ENCODE peak calls at places on chromosome 21, in six cellular contexts. Y is fibroblast of lung, R is PC-3, O is neural progenitor cell, M is DND-41, Z is PC-9. V is an unnamed sample. For H3K36me3, the result is how much of the 10 kb centered on the place peaks cover.

GRCh38 chr21:42238185-42238934 is 19.4 kb downstream of the ABCG1 start:
- DNase-seq in O (no peak), Y (no peak), R (no peak), Z (peak), M (peak), V (no peak)

GRCh38 chr21:17930102-17930501 is 110.9 kb upstream of the C21orf91 start:
- DNase-seq in Z (no peak), O (peak), R (no peak), M (no peak), Y (no peak), V (no peak)

GRCh38 chr21:19908386-19908785 is 1089.8 kb upstream of the NCAM2 start:
- DNase-seq in Y (no peak), R (no peak), Z (no peak), O (no peak), M (no peak), V (no peak)

GRCh38 chr21:42855937-42856335 is 23.4 kb downstream of the WDR4 start:
- DNase-seq in M (no peak), Z (no peak), Y (no peak), O (no peak), R (no peak), V (no peak)

GRCh38 chr21:25934771-25935224 is 200.0 kb downstream of the GABPA start:
- DNase-seq in Y (peak), O (no peak), M (no peak), Z (peak), R (peak), V (no peak)

GRCh38 chr21:42558846-42559245 is 45.2 kb downstream of the SLC37A1 start:
- DNase-seq in Z (no peak), Y (no peak), O (no peak), R (no peak), M (no peak), V (no peak)

GRCh38 chr21:42233067-42233981 is 14.4 kb downstream of the ABCG1 start:
- DNase-seq in O (no peak), Z (peak), M (peak), Y (no peak), R (peak), V (no peak)

GRCh38 chr21:40422851-40423635 is 423.9 kb downstream of the DSCAM start:
- DNase-seq in Z (no peak), R (no peak), O (no peak), Y (no peak), M (no peak), V (no peak)

GRCh38 chr21:14554948-14555347 is 8.8 kb upstream of the SAMSN1 start:
- DNase-seq in Z (no peak), O (no peak), M (peak), R (peak), Y (no peak), V (no peak)

GRCh38 chr21:42159560-42160110 is 59.3 kb upstream of the ABCG1 start:
- DNase-seq in Z (no peak), M (peak), R (no peak), O (no peak), Y (no peak), V (no peak)

GRCh38 chr21:28431022-28431421 is 561.7 kb downstream of the LTN1 start:
- DNase-seq in Z (no peak), M (no peak), R (peak), O (no peak), Y (peak), V (no peak)

GRCh38 chr21:14677023-14677422 is 130.9 kb upstream of the SAMSN1 start:
- DNase-seq in M (no peak), Z (no peak), R (no peak), Y (no peak), O (no peak), V (no peak)

GRCh38 chr21:42353623-42354022 is 2.8 kb upstream of the TFF2 start:
- DNase-seq in O (no peak), R (no peak), M (no peak), Y (no peak), Z (no peak), V (no peak)

GRCh38 chr21:25360593-25360992 is 246.7 kb downstream of the MRPL39 start:
- DNase-seq in O (no peak), M (no peak), Y (no peak), R (peak), Z (no peak), V (no peak)

GRCh38 chr21:35095859-35096291 is 46.8 kb upstream of the RUNX1 start:
- DNase-seq in M (no peak), R (no peak), O (no peak), Z (no peak), Y (peak), V (no peak)

GRCh38 chr21:23725576-23725975 is 1881.7 kb downstream of the MRPL39 start:
- DNase-seq in Z (no peak), O (no peak), R (peak), Y (no peak), M (no peak), V (no peak)

GRCh38 chr21:30240661-30241060 is 24.8 kb upstream of the CLDN8 start:
- DNase-seq in Z (peak), O (no peak), Y (no peak), M (no peak), R (no peak), V (no peak)

GRCh38 chr21:23968722-23969647 is 1638.3 kb downstream of the MRPL39 start:
- DNase-seq in R (peak), Y (peak), O (peak), M (peak), Z (no peak), V (peak)

GRCh38 chr21:17783816-17784598 is 35.1 kb downstream of the C21orf91 start:
- DNase-seq in R (no peak), Z (no peak), O (no peak), Y (no peak), M (no peak), V (no peak)

GRCh38 chr21:18155508-18156193 is 89.0 kb upstream of the CHODL start:
- DNase-seq in R (peak), Z (no peak), O (peak), M (no peak), Y (peak), V (peak)

GRCh38 chr21:25691931-25692330 is 42.8 kb downstream of the ATP5PF start:
- DNase-seq in O (no peak), M (no peak), Z (no peak), R (no peak), Y (no peak), V (no peak)

GRCh38 chr21:29347274-29347681 is 48.6 kb downstream of the BACH1 start:
- DNase-seq in M (no peak), Y (no peak), R (no peak), O (no peak), Z (no peak), V (no peak)

GRCh38 chr21:36695671-36696389 is 3.1 kb upstream of the SIM2 start:
- DNase-seq in Y (no peak), M (no peak), O (peak), Z (no peak), R (no peak), V (no peak)

GRCh38 chr21:35963920-35964451 is 96.3 kb downstream of the SETD4 start:
- DNase-seq in Y (no peak), O (peak), R (no peak), M (peak), Z (no peak), V (peak)

GRCh38 chr21:43654806-43655489 is 4.3 kb downstream of the HSF2BP start:
- DNase-seq in Y (peak), O (no peak), Z (peak), R (peak), M (no peak), V (no peak)

GRCh38 chr21:34243562-34243961 is 120.2 kb upstream of the KCNE2 start:
- DNase-seq in Y (peak), M (peak), O (peak), R (peak), Z (no peak), V (peak)

GRCh38 chr21:29299046-29299905 is 554 bp downstream of the BACH1 start:
- DNase-seq in R (peak), O (peak), M (peak), Y (peak), Z (no peak), V (no peak)

GRCh38 chr21:34986561-34987533 is 62.3 kb downstream of the RUNX1 start:
- DNase-seq in M (no peak), Y (peak), Z (no peak), O (peak), R (peak), V (no peak)

GRCh38 chr21:35386491-35387079 is 337.5 kb upstream of the RUNX1 start:
- DNase-seq in Z (no peak), R (no peak), Y (no peak), O (no peak), M (no peak), V (no peak)

GRCh38 chr21:41186763-41187536 is 19.0 kb downstream of the BACE2 start:
- DNase-seq in O (no peak), Z (no peak), M (no peak), Y (no peak), R (no peak), V (no peak)

GRCh38 chr21:42360317-42360716 is 6.0 kb downstream of the TFF1 start:
- DNase-seq in M (peak), Y (no peak), Z (no peak), R (peak), O (no peak), V (no peak)

GRCh38 chr21:29656504-29657227 is 283.1 kb downstream of the GRIK1 start:
- DNase-seq in R (peak), O (no peak), Z (peak), M (no peak), Y (peak), V (no peak)

GRCh38 chr21:25979845-25980433 is 190.6 kb downstream of the APP start:
- DNase-seq in Y (no peak), O (no peak), R (no peak), Z (no peak), M (no peak), V (no peak)

GRCh38 chr21:31874817-31875216 is 2.0 kb downstream of the HUNK start:
- DNase-seq in O (peak), R (no peak), Z (no peak), Y (no peak), M (no peak), V (no peak)
- TF ChIP-seq EZH2 in O (no peak), R (no peak), Z (no peak), Y (peak), M (no peak), V (no peak)

DNA sequence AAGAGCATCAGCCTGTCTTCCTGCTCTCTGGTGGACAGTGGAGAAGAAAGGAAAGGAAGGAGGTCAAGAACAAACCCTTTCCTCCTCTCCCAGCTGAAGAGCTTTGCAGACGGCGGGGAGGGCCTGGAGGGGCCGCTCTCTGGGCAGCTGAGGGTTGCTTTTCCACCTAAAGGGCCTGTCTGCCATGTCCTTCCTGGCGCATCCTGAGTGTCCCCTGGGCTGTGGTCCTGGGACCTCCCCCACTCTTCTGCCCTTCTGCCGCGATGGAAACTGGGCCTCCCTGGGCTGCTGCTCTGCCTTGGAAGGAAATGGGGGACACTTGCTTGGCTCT is 107.0 kb downstream of the ETS2 start:
- DNase-seq in Y (no peak), M (no peak), Z (no peak), R (no peak), O (no peak), V (no peak)
- H3K27ac ChIP-seq in Y (peak), M (no peak), Z (peak), R (peak), O (no peak), V (no peak)

DNA sequence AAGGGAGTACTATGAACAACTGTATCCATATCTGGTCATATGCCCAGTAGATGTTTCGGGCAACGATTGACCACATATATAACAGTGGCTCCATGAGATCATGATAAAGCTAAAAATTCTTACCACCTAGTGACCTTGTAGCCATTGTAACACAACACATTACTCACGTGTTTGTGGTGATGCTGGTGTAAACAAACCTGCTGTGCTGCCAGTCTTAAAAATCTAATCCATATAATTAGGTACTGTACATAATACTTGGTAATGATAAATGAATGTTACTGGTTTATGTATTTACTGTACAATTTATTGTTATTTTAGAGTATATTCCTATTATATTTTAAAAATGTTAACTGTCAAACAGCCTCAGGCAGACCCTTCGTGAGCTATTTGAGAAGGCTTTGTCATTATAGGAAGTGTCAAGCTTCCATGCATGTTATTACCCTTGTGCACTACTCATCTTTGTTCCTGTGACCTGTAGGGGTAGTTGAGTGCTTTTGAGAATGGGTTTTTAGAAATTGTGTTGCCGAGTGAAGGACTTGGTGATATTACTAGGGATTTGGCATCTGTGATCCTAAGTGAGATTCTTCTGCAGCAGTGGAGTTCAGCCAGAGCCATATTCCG is 23.6 kb downstream of the DIP2A start:
- DNase-seq in M (no peak), O (no peak), R (no peak), Z (no peak), Y (no peak), V (no peak)
- H3K36me3 ChIP-seq in M (under half), O (under half), R (under half), Z (under half), Y (under half), V (under half)

DNA sequence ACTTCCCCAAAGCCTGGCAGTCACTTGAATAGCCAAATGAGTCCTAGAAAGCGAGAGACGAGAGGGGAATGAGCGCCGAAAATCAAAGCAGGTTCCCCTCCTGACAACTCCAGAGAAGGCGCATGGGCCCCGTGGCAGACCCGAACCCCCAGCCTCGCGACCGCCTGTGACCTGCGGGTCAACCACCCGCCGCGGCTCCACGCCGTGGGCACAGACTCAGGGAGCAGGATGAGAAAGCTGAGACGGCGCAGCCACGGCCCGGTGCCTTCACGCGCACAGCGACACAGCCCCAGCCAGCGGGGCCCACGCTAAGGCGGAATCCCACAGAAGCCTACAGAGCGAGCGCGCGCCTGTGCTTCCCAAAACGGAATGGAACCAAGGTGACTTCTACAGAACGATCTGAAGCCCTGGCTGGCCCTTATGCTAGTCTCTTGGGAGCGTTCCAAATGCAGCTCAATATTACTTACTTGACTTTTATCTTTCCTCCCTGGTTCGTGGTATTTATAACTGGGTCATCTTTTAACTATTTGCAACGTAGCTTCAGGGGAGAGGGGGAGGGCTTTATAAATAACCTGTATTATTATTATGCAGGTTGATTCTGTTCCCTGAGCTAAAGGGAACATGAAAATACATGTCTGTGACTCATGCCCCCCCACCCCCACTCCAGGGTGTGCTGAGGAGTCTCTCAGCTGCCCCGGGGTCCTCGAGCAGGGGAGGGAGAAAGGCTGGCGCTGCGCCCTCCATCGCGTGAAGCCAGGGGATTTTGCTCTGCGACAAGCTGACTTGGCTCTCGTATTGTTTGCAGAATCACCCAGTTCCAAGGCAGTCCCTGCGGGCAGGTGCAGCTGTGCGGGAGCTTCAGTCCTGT is 1.7 kb downstream of the TSPEAR start:
- DNase-seq in O (peak), M (no peak), Y (peak), R (peak), Z (no peak), V (no peak)
- TF ChIP-seq EZH2 in O (peak), M (no peak), Y (peak), R (no peak), Z (no peak), V (no peak)

GRCh38 chr21:27421654-27422053 is 454.8 kb upstream of the ADAMTS5 start:
- DNase-seq in Y (no peak), R (no peak), Z (no peak), O (no peak), M (no peak), V (no peak)
- H3K27ac ChIP-seq in Y (peak), R (no peak), Z (no peak), O (no peak), M (no peak), V (no peak)

GRCh38 chr21:32360401-32360981 is 32.3 kb downstream of the URB1 start:
- DNase-seq in Y (no peak), Z (no peak), M (no peak), O (no peak), R (no peak), V (no peak)
- H3K36me3 ChIP-seq in Y (under half), Z (under half), M (half or more), O (under half), R (half or more), V (half or more)

GRCh38 chr21:33109574-33110339 is 39.8 kb downstream of the OLIG1 start:
- DNase-seq in Z (no peak), Y (no peak), O (peak), M (peak), R (no peak), V (no peak)
- TF ChIP-seq EZH2 in Z (no peak), Y (peak), O (peak), M (no peak), R (no peak), V (no peak)

DNA sequence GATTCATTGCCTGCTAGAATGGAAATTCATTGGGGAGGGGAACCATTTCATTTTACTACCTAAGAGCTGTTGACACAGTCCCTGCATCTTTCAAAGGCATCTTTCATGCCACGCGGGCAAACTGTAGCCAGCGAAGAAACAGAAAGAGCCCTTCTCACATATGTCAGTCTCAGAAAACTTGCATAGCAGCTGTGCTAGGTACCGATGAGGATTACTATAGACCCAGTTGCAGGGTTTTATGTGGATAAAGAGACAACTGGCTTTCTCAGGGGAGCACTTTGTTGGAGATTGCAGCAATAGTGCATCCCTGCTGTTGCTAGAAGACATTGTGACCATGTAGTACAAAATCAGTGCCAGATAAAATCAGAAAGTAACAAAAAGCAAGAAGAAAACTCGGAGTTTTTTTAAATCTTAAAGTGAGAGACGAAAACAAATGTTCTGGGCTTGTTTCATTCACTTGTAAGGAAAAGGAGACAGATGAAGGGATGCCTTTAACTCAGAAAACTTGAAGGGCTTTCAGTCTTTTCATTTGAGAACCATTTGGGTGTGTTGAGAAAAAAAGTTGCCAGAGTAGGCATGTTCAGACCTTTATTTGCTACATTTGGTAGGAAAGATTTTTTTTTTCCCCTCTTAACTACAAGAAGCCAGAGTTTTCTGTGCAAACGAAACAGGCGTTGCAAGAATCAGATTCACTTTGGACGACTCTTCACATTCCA is 804.1 kb downstream of the USP25 start:
- DNase-seq in R (no peak), M (no peak), Z (no peak), Y (peak), O (no peak), V (no peak)
- H3K27ac ChIP-seq in R (no peak), M (no peak), Z (no peak), Y (peak), O (no peak), V (peak)

GRCh38 chr21:46397993-46398392 is 60.7 kb upstream of the DIP2A start:
- DNase-seq in Z (no peak), O (no peak), Y (no peak), M (no peak), R (no peak), V (no peak)
- H3K36me3 ChIP-seq in Z (under half), O (under half), Y (under half), M (half or more), R (under half), V (under half)